ENCODE peak calls at places on chromosome 9, in seven cellular contexts. One of them, this sample, is unnamed.

GRCh38 chr9:74979844-74980243 is 27.1 kb upstream of the C9orf40 start:
- DNase-seq in T-cell: no peak
- DNase-seq in AG09319: no peak
- DNase-seq in NCI-H2107: no peak
- DNase-seq in stimulated activated CD4-positive, alpha-beta T cell treated with anti-CD3 and anti-CD28 coated beads, Interleukin-2, amount 100 ng/mL, for 48 hours: no peak
- DNase-seq in neural crest cell: no peak
- DNase-seq in NCI-H1092 treated with DMSO at 0.1 percent for 48 hours: no peak
- DNase-seq in this sample: no peak

GRCh38 chr9:7146582-7146981 is 388.8 kb downstream of the KDM4C start:
- DNase-seq in stimulated activated CD4-positive, alpha-beta T cell treated with anti-CD3 and anti-CD28 coated beads, Interleukin-2, amount 100 ng/mL, for 48 hours: no peak
- DNase-seq in neural crest cell: no peak
- DNase-seq in NCI-H1092 treated with DMSO at 0.1 percent for 48 hours: no peak
- DNase-seq in T-cell: no peak
- DNase-seq in AG09319: no peak
- DNase-seq in NCI-H2107: no peak
- DNase-seq in this sample: no peak

GRCh38 chr9:82810902-82811301 is 252.0 kb downstream of the RASEF start:
- DNase-seq in T-cell: no peak
- DNase-seq in neural crest cell: no peak
- DNase-seq in stimulated activated CD4-positive, alpha-beta T cell treated with anti-CD3 and anti-CD28 coated beads, Interleukin-2, amount 100 ng/mL, for 48 hours: no peak
- DNase-seq in AG09319: no peak
- DNase-seq in NCI-H2107: no peak
- DNase-seq in NCI-H1092 treated with DMSO at 0.1 percent for 48 hours: no peak
- DNase-seq in this sample: no peak

GRCh38 chr9:86557063-86557766 is 203.0 kb upstream of the TUT7 start:
- DNase-seq in T-cell: no peak
- DNase-seq in neural crest cell: no peak
- DNase-seq in stimulated activated CD4-positive, alpha-beta T cell treated with anti-CD3 and anti-CD28 coated beads, Interleukin-2, amount 100 ng/mL, for 48 hours: no peak
- DNase-seq in NCI-H1092 treated with DMSO at 0.1 percent for 48 hours: no peak
- DNase-seq in NCI-H2107: no peak
- DNase-seq in AG09319: peak; percentile 57
- DNase-seq in this sample: no peak

GRCh38 chr9:35813434-35814105 is 1.3 kb downstream of the HINT2 start:
- DNase-seq in NCI-H1092 treated with DMSO at 0.1 percent for 48 hours: peak; percentile 28
- DNase-seq in NCI-H2107: no peak
- DNase-seq in AG09319: no peak
- DNase-seq in neural crest cell: no peak
- DNase-seq in stimulated activated CD4-positive, alpha-beta T cell treated with anti-CD3 and anti-CD28 coated beads, Interleukin-2, amount 100 ng/mL, for 48 hours: no peak
- DNase-seq in T-cell: no peak
- DNase-seq in this sample: no peak

GRCh38 chr9:108789742-108790141 is 66.0 kb downstream of the ACTL7B start:
- DNase-seq in stimulated activated CD4-positive, alpha-beta T cell treated with anti-CD3 and anti-CD28 coated beads, Interleukin-2, amount 100 ng/mL, for 48 hours: no peak
- DNase-seq in neural crest cell: no peak
- DNase-seq in NCI-H2107: no peak
- DNase-seq in AG09319: no peak
- DNase-seq in NCI-H1092 treated with DMSO at 0.1 percent for 48 hours: no peak
- DNase-seq in T-cell: no peak
- DNase-seq in this sample: no peak

GRCh38 chr9:86977205-86977835 is 30.0 kb upstream of the GAS1 start:
- DNase-seq in NCI-H2107: no peak
- DNase-seq in T-cell: no peak
- DNase-seq in AG09319: no peak
- DNase-seq in stimulated activated CD4-positive, alpha-beta T cell treated with anti-CD3 and anti-CD28 coated beads, Interleukin-2, amount 100 ng/mL, for 48 hours: no peak
- DNase-seq in NCI-H1092 treated with DMSO at 0.1 percent for 48 hours: no peak
- DNase-seq in neural crest cell: no peak
- DNase-seq in this sample: no peak

GRCh38 chr9:97440160-97440559 is 28.3 kb downstream of the TDRD7 start:
- DNase-seq in AG09319: no peak
- DNase-seq in T-cell: no peak
- DNase-seq in NCI-H1092 treated with DMSO at 0.1 percent for 48 hours: no peak
- DNase-seq in stimulated activated CD4-positive, alpha-beta T cell treated with anti-CD3 and anti-CD28 coated beads, Interleukin-2, amount 100 ng/mL, for 48 hours: no peak
- DNase-seq in neural crest cell: no peak
- DNase-seq in NCI-H2107: no peak
- DNase-seq in this sample: no peak

GRCh38 chr9:128628471-128629048 is 28.1 kb downstream of the DYNC2I2 start:
- DNase-seq in neural crest cell: no peak
- DNase-seq in NCI-H1092 treated with DMSO at 0.1 percent for 48 hours: no peak
- DNase-seq in NCI-H2107: no peak
- DNase-seq in T-cell: no peak
- DNase-seq in AG09319: no peak
- DNase-seq in stimulated activated CD4-positive, alpha-beta T cell treated with anti-CD3 and anti-CD28 coated beads, Interleukin-2, amount 100 ng/mL, for 48 hours: no peak
- DNase-seq in this sample: peak; percentile 84

GRCh38 chr9:70412678-70413426 is 1.6 kb downstream of the KLF9 start:
- DNase-seq in NCI-H1092 treated with DMSO at 0.1 percent for 48 hours: peak; percentile 56
- DNase-seq in neural crest cell: no peak
- DNase-seq in AG09319: peak; percentile 70
- DNase-seq in NCI-H2107: peak; percentile 54
- DNase-seq in T-cell: peak; percentile 9
- DNase-seq in stimulated activated CD4-positive, alpha-beta T cell treated with anti-CD3 and anti-CD28 coated beads, Interleukin-2, amount 100 ng/mL, for 48 hours: no peak
- DNase-seq in this sample: peak; percentile 88